ENCODE peak calls at places on chromosome 17, in nine cellular contexts. S, X, K, V, P, Z, U, B and Y are unnamed samples.

GRCh38 chr17:71633391-71633849 is 487.4 kb upstream of the SOX9 start:
- DNase-seq in B (no peak), Z (no peak), V (peak; percentile 75), P (peak; percentile 92), X (peak; percentile 76), U (peak; percentile 91), S (no peak), K (no peak), Y (no peak)

GRCh38 chr17:77893144-77894044 is 65.1 kb upstream of the TNRC6C start:
- DNase-seq in K (no peak), V (no peak), Z (no peak), U (no peak), X (no peak), S (no peak), B (peak; percentile 38), P (no peak), Y (no peak)

GRCh38 chr17:27296427-27296979 is 2.6 kb downstream of the WSB1 start:
- DNase-seq in X (no peak), V (peak; percentile 59), B (no peak), Z (no peak), U (peak; percentile 79), K (peak; percentile 37), P (peak; percentile 67), S (no peak), Y (no peak)

GRCh38 chr17:61129876-61130275 is 269.8 kb upstream of the TBX2 start:
- DNase-seq in U (no peak), B (no peak), Z (no peak), V (peak; percentile 16), X (no peak), S (no peak), P (no peak), K (no peak), Y (no peak)

GRCh38 chr17:5661486-5662125 is 77.3 kb upstream of the NLRP1 start:
- DNase-seq in P (no peak), U (no peak), B (no peak), Z (no peak), K (no peak), S (no peak), V (no peak), X (no peak), Y (no peak)

GRCh38 chr17:37825851-37826250 is 81.0 kb upstream of the HNF1B start:
- DNase-seq in V (no peak), U (no peak), P (no peak), S (no peak), X (no peak), Z (no peak), B (no peak), K (no peak), Y (no peak)

GRCh38 chr17:29732613-29733012 is 109.9 kb upstream of the CORO6 start:
- DNase-seq in Z (no peak), S (no peak), B (no peak), P (peak; percentile 96), U (peak; percentile 14), K (no peak), V (no peak), X (no peak), Y (no peak)

GRCh38 chr17:33990943-33991706 is 264.0 kb upstream of the CCL2 start:
- DNase-seq in Z (no peak), S (no peak), K (no peak), V (no peak), B (peak; percentile 39), U (peak; percentile 4), P (no peak), X (no peak), Y (no peak)

GRCh38 chr17:9797965-9798364 is 6.6 kb upstream of the DHRS7C start:
- DNase-seq in K (no peak), V (no peak), B (peak; percentile 19), P (no peak), Z (no peak), U (no peak), S (no peak), X (no peak), Y (no peak)

GRCh38 chr17:35119370-35120185 is at the start of gene RAD51D:
- DNase-seq in Z (peak; percentile 56), K (peak; percentile 39), X (peak; percentile 81), S (peak; percentile 83), V (peak; percentile 90), B (peak; percentile 84), P (no peak), U (peak; percentile 78), Y (peak; percentile 90)

GRCh38 chr17:36128411-36128978 is 24.9 kb downstream of the CCL4 start:
- DNase-seq in B (no peak), U (peak; percentile 8), P (no peak), K (no peak), Z (no peak), V (no peak), X (no peak), S (no peak), Y (no peak)